ENCODE peak calls at places on chromosome 6, in ten cellular contexts. One of them, this sample, is unnamed.

GRCh38 chr6:126030045-126030444 is 43.7 kb downstream of the TRMT11 start:
- DNase-seq in cardiac septum: no peak
- DNase-seq in naive thymus-derived CD8-positive, alpha-beta T cell: no peak
- DNase-seq in CD8-positive, alpha-beta memory T cell: no peak
- DNase-seq in A172: no peak
- DNase-seq in EH: no peak
- DNase-seq in endodermal cell: no peak
- DNase-seq in HFF-Myc: no peak
- DNase-seq in thyroid gland: no peak
- DNase-seq in A549: no peak
- DNase-seq in this sample: no peak

GRCh38 chr6:169997187-169997929 is 245.9 kb downstream of the ERMARD start:
- DNase-seq in cardiac septum: peak; percentile 70
- DNase-seq in CD8-positive, alpha-beta memory T cell: no peak
- DNase-seq in thyroid gland: no peak
- DNase-seq in A172: no peak
- DNase-seq in endodermal cell: peak; percentile 37
- DNase-seq in EH: no peak
- DNase-seq in HFF-Myc: no peak
- DNase-seq in naive thymus-derived CD8-positive, alpha-beta T cell: no peak
- DNase-seq in A549: no peak
- DNase-seq in this sample: no peak

GRCh38 chr6:39681566-39682250 is 43.5 kb downstream of the KIF6 start:
- DNase-seq in EH: peak; percentile 63
- DNase-seq in HFF-Myc: no peak
- DNase-seq in thyroid gland: no peak
- DNase-seq in endodermal cell: no peak
- DNase-seq in naive thymus-derived CD8-positive, alpha-beta T cell: no peak
- DNase-seq in A172: no peak
- DNase-seq in A549: no peak
- DNase-seq in cardiac septum: no peak
- DNase-seq in CD8-positive, alpha-beta memory T cell: no peak
- DNase-seq in this sample: no peak

GRCh38 chr6:40461643-40462042 is 125.5 kb downstream of the LRFN2 start:
- DNase-seq in endodermal cell: no peak
- DNase-seq in thyroid gland: no peak
- DNase-seq in HFF-Myc: no peak
- DNase-seq in cardiac septum: no peak
- DNase-seq in CD8-positive, alpha-beta memory T cell: no peak
- DNase-seq in A549: no peak
- DNase-seq in naive thymus-derived CD8-positive, alpha-beta T cell: no peak
- DNase-seq in EH: no peak
- DNase-seq in A172: no peak
- DNase-seq in this sample: no peak

GRCh38 chr6:18044108-18044783 is 56.8 kb upstream of the KIF13A start:
- DNase-seq in CD8-positive, alpha-beta memory T cell: no peak
- DNase-seq in cardiac septum: no peak
- DNase-seq in thyroid gland: no peak
- DNase-seq in HFF-Myc: no peak
- DNase-seq in naive thymus-derived CD8-positive, alpha-beta T cell: no peak
- DNase-seq in endodermal cell: peak; percentile 56
- DNase-seq in EH: peak; percentile 43
- DNase-seq in A549: no peak
- DNase-seq in A172: no peak
- DNase-seq in this sample: no peak

GRCh38 chr6:7604003-7604402 is 14.0 kb downstream of the SNRNP48 start:
- DNase-seq in EH: no peak
- DNase-seq in HFF-Myc: no peak
- DNase-seq in naive thymus-derived CD8-positive, alpha-beta T cell: no peak
- DNase-seq in thyroid gland: no peak
- DNase-seq in A172: no peak
- DNase-seq in cardiac septum: no peak
- DNase-seq in CD8-positive, alpha-beta memory T cell: no peak
- DNase-seq in endodermal cell: no peak
- DNase-seq in A549: no peak
- DNase-seq in this sample: no peak

GRCh38 chr6:22399693-22400092 is 102.9 kb upstream of the PRL start:
- DNase-seq in cardiac septum: no peak
- DNase-seq in naive thymus-derived CD8-positive, alpha-beta T cell: no peak
- DNase-seq in endodermal cell: no peak
- DNase-seq in HFF-Myc: peak; percentile 35
- DNase-seq in CD8-positive, alpha-beta memory T cell: no peak
- DNase-seq in thyroid gland: no peak
- DNase-seq in A172: peak; percentile 48
- DNase-seq in A549: no peak
- DNase-seq in EH: peak; percentile 75
- DNase-seq in this sample: no peak

GRCh38 chr6:135083992-135084915 is 29.6 kb upstream of the HBS1L start:
- DNase-seq in thyroid gland: no peak
- DNase-seq in CD8-positive, alpha-beta memory T cell: no peak
- DNase-seq in HFF-Myc: no peak
- DNase-seq in A172: no peak
- DNase-seq in endodermal cell: no peak
- DNase-seq in cardiac septum: no peak
- DNase-seq in naive thymus-derived CD8-positive, alpha-beta T cell: no peak
- DNase-seq in A549: no peak
- DNase-seq in EH: no peak
- DNase-seq in this sample: no peak

GRCh38 chr6:32147401-32148132 is 4.2 kb downstream of the PRRT1 start:
- DNase-seq in A549: no peak
- DNase-seq in cardiac septum: no peak
- DNase-seq in endodermal cell: no peak
- DNase-seq in EH: no peak
- DNase-seq in HFF-Myc: no peak
- DNase-seq in A172: no peak
- DNase-seq in CD8-positive, alpha-beta memory T cell: no peak
- DNase-seq in thyroid gland: no peak
- DNase-seq in naive thymus-derived CD8-positive, alpha-beta T cell: no peak
- DNase-seq in this sample: no peak

GRCh38 chr6:90458353-90459224 is 128.3 kb downstream of the MAP3K7 start:
- DNase-seq in A172: no peak
- DNase-seq in thyroid gland: peak; percentile 33
- DNase-seq in HFF-Myc: no peak
- DNase-seq in naive thymus-derived CD8-positive, alpha-beta T cell: no peak
- DNase-seq in EH: no peak
- DNase-seq in cardiac septum: no peak
- DNase-seq in A549: no peak
- DNase-seq in CD8-positive, alpha-beta memory T cell: peak; percentile 39
- DNase-seq in endodermal cell: no peak
- DNase-seq in this sample: no peak

GRCh38 chr6:31142356-31142755 is 3.5 kb upstream of the PSORS1C2 start:
- DNase-seq in endodermal cell: peak; percentile 55
- DNase-seq in A549: no peak
- DNase-seq in thyroid gland: no peak
- DNase-seq in CD8-positive, alpha-beta memory T cell: no peak
- DNase-seq in EH: no peak
- DNase-seq in HFF-Myc: no peak
- DNase-seq in naive thymus-derived CD8-positive, alpha-beta T cell: no peak
- DNase-seq in A172: no peak
- DNase-seq in cardiac septum: no peak
- DNase-seq in this sample: no peak

GRCh38 chr6:130978660-130979396 is 84.2 kb downstream of the EPB41L2 start:
- DNase-seq in A172: no peak
- DNase-seq in thyroid gland: no peak
- DNase-seq in HFF-Myc: no peak
- DNase-seq in A549: no peak
- DNase-seq in cardiac septum: no peak
- DNase-seq in naive thymus-derived CD8-positive, alpha-beta T cell: no peak
- DNase-seq in endodermal cell: no peak
- DNase-seq in CD8-positive, alpha-beta memory T cell: no peak
- DNase-seq in EH: no peak
- DNase-seq in this sample: no peak

GRCh38 chr6:105815657-105816555 is 270.2 kb upstream of the PRDM1 start:
- DNase-seq in CD8-positive, alpha-beta memory T cell: no peak
- DNase-seq in endodermal cell: no peak
- DNase-seq in cardiac septum: no peak
- DNase-seq in A549: no peak
- DNase-seq in HFF-Myc: no peak
- DNase-seq in A172: no peak
- DNase-seq in EH: no peak
- DNase-seq in thyroid gland: no peak
- DNase-seq in naive thymus-derived CD8-positive, alpha-beta T cell: no peak
- DNase-seq in this sample: no peak

GRCh38 chr6:36633915-36634314 is 39.8 kb downstream of the SRSF3 start:
- DNase-seq in A549: no peak
- DNase-seq in EH: peak; percentile 88
- DNase-seq in A172: no peak
- DNase-seq in thyroid gland: peak; percentile 86
- DNase-seq in endodermal cell: no peak
- DNase-seq in CD8-positive, alpha-beta memory T cell: no peak
- DNase-seq in naive thymus-derived CD8-positive, alpha-beta T cell: no peak
- DNase-seq in cardiac septum: peak; percentile 84
- DNase-seq in HFF-Myc: no peak
- DNase-seq in this sample: no peak

This sample was measured in RWPE2.